ENCODE peak calls at places on chromosomes 5 and 9, in eight cellular contexts. P is epithelial cell of esophagus, Z is tibial nerve, L is stomach, F is ovary, Y is psoas muscle, S is left ventricle myocardium inferior, O is BE2C. J is an unnamed sample.

GRCh38 chr5:79133121-79133656 is 21.6 kb downstream of the BHMT start:
- DNase-seq in S (no peak), L (no peak), Y (no peak), Z (no peak), O (no peak), F (no peak), P (peak), J (peak)

GRCh38 chr9:121447341-121447834 is 52.3 kb downstream of the GGTA1 start:
- DNase-seq in L (no peak), P (no peak), O (no peak), Y (no peak), Z (no peak), F (no peak), S (no peak), J (no peak)

GRCh38 chr9:134138292-134138691 is 2.4 kb downstream of the WDR5 start:
- DNase-seq in L (peak), O (no peak), P (no peak), F (no peak), S (no peak), Z (no peak), Y (no peak), J (no peak)

GRCh38 chr5:170120576-170120975 is 14.9 kb downstream of the FOXI1 start:
- DNase-seq in O (no peak), L (no peak), S (no peak), Z (no peak), P (peak), F (no peak), Y (no peak), J (no peak)

GRCh38 chr9:20479419-20480155 is 142.7 kb downstream of the MLLT3 start:
- DNase-seq in L (no peak), P (peak), O (no peak), Z (no peak), F (no peak), S (no peak), Y (no peak), J (no peak)

GRCh38 chr5:141399555-141400258 is 2.0 kb downstream of the PCDHGB5 start:
- DNase-seq in Z (no peak), O (no peak), P (no peak), F (no peak), L (no peak), S (no peak), Y (no peak), J (no peak)

GRCh38 chr9:109411818-109412352 is 86.2 kb downstream of the PTPN3 start:
- DNase-seq in F (peak), P (peak), O (peak), Z (peak), Y (no peak), S (no peak), L (no peak), J (no peak)

GRCh38 chr9:129682381-129682780 is 16.9 kb downstream of the PRRX2 start:
- DNase-seq in L (no peak), S (no peak), O (no peak), Z (no peak), P (no peak), F (no peak), Y (no peak), J (no peak)

GRCh38 chr9:33818832-33819500 is 2.0 kb downstream of the UBE2R2 start:
- DNase-seq in P (peak), Y (no peak), F (no peak), S (no peak), O (no peak), Z (no peak), L (no peak), J (no peak)

GRCh38 chr5:7673658-7674057 is 177.3 kb downstream of the CFAP90 start:
- DNase-seq in L (no peak), Y (no peak), P (no peak), F (no peak), O (no peak), Z (no peak), S (no peak), J (no peak)

GRCh38 chr9:20524776-20525175 is 97.5 kb downstream of the MLLT3 start:
- DNase-seq in L (no peak), Y (no peak), Z (no peak), O (peak), P (peak), F (no peak), S (no peak), J (no peak)

GRCh38 chr5:123511290-123511647 is 708 bp upstream of the CSNK1G3 start:
- DNase-seq in L (no peak), S (no peak), Z (no peak), P (peak), F (no peak), Y (no peak), O (no peak), J (no peak)

GRCh38 chr9:86344818-86345217 is 9.4 kb downstream of the TUT7 start:
- DNase-seq in L (no peak), P (no peak), F (no peak), Y (no peak), Z (no peak), O (no peak), S (no peak), J (no peak)

GRCh38 chr5:116806879-116807278 is 232.3 kb upstream of the SEMA6A start:
- DNase-seq in Z (no peak), Y (no peak), F (no peak), L (no peak), O (no peak), S (no peak), P (no peak), J (no peak)

GRCh38 chr9:108184009-108184408 is 671.8 kb downstream of the ACTL7B start:
- DNase-seq in P (peak), Z (no peak), L (no peak), Y (no peak), F (no peak), O (no peak), S (no peak), J (no peak)

GRCh38 chr9:125085703-125086477 is 57.4 kb downstream of the SCAI start:
- DNase-seq in Y (no peak), Z (no peak), P (no peak), F (no peak), S (no peak), O (no peak), L (no peak), J (no peak)

GRCh38 chr9:6506571-6506970 is 93.6 kb downstream of the UHRF2 start:
- DNase-seq in O (no peak), P (peak), Y (no peak), F (no peak), S (no peak), Z (no peak), L (no peak), J (no peak)

GRCh38 chr5:2751592-2752021 is at the start of gene IRX2:
- DNase-seq in L (peak), S (peak), O (no peak), F (no peak), P (peak), Y (peak), Z (no peak), J (peak)

DNA sequence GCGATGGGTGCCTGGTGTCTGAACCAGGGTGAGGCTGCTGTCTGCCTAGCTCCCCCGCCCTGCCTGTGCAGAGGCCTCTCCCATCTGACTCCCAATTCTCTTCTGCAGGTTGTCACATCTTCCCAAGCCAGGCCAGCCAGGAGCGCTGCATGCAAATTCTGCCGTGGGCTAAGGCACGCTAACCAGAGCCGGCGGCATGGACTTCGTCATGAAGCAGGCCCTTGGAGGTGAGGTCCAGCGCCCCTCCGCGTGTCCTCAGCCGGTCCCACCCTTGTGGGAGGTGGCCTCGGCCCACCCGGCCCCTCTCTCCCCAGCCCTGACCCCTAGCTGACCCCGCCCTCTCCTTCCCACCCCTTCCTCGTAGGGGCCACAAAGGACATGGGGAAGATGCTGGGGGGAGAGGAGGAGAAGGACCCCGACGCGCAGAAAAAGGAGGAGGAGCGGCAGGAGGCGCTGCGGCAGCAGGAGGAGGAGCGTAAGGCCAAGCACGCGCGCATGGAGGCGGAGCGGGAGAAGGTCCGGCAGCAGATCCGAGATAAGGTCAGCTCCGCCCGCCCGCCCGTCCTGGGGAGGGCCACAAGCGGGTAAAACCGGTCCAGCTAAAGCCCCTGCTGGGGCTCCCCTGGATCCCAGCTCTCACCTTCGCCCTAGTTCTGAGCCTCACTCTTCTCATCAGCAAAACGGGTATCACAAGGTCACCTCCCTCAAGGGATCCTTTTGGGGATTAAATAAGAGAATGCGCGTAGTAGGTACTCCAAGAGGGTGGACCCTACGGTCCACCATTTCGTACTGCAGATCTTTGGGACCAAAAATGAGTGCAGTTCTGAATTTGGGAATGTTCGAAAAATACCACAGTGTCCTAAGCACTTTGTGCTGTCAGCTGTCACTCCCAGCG is 7.4 kb downstream of the CPLX2 start:
- DNase-seq in L (peak), Z (no peak), Y (no peak), S (no peak), O (no peak), F (no peak), P (no peak), J (no peak)
- H3K4me3 ChIP-seq in L (no peak), Z (no peak), Y (no peak), S (no peak), O (no peak), F (no peak), P (no peak), J (no peak)

GRCh38 chr9:74534847-74535246 is 37.7 kb downstream of the RORB start:
- DNase-seq in Y (no peak), Z (no peak), F (no peak), L (no peak), O (no peak), P (no peak), S (no peak), J (no peak)
- TF ChIP-seq CTCF in Y (no peak), Z (no peak), F (no peak), L (no peak), O (no peak), P (no peak), S (no peak), J (no peak)

GRCh38 chr9:35488566-35489312 is 1.2 kb upstream of the RUSC2 start:
- DNase-seq in L (no peak), P (no peak), F (no peak), Y (no peak), S (no peak), Z (no peak), O (no peak), J (no peak)
- H3K4me3 ChIP-seq in L (peak), P (peak), F (peak), Y (peak), S (peak), Z (peak), O (peak), J (peak)

DNA sequence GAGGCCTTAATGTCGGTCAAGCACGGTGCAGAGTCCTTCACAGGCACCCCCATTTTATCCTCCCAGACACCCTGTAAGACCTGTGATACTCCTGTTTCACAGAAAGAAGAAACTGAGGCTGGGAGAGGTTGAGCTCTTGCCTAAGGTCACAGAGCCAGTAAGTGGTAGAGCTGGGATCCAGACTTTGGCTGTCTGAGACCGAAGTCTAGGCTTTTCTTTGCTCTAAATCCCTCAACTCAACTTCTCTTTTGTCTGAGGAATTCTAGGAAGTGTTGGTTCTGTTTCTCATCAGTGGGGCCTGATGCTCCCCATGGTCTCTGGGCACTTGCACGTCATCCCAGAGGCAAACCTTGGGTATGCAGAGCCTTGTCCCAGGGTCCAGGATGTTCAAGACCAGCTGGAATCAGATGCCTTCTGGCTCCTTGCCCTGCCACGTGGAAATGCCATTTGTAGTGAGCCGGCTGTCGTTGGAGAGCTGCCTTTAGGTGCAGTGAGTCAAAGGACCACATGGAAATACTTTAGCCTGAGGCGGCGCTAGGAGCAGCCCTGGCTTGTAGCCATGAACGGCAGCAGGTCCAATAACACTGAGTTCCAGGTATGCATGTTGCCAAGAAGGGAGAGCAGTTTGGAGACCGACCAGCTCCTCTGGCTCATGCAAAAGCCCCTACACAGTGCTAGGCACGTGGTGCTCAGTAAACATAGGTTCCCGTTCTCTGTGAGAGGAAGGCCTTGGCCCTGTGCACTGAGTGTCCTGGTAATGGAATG is 9.2 kb downstream of the DCANP1 start:
- DNase-seq in L (peak), F (no peak), S (peak), O (peak), Z (peak), P (peak), Y (peak), J (peak)
- TF ChIP-seq CTCF in L (no peak), F (no peak), S (peak), O (no peak), Z (no peak), P (no peak), Y (peak), J (peak)

DNA sequence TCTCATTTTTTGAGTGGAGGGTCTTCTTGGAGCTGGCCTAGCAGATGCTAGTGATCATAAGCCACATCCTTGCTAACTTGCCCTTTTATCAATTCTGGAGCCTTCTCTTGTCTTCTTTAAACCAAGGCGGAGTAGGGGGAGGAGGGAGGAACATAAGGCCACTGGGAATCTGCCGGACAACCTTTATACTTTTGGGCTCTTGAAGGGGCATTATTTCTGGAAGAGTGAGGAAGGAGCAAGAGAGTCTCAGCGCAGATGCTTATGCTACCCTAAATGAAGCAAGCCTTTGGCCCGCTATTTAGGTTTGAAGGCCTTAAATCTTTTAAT is 2.0 kb downstream of the TMEFF1 start:
- DNase-seq in S (no peak), Y (no peak), L (no peak), P (no peak), F (no peak), Z (no peak), O (no peak), J (no peak)
- H3K4me3 ChIP-seq in S (no peak), Y (no peak), L (no peak), P (no peak), F (no peak), Z (no peak), O (no peak), J (no peak)

GRCh38 chr5:150989695-150990094 is 30.7 kb upstream of the GPX3 start:
- DNase-seq in Y (no peak), P (no peak), F (no peak), S (no peak), O (peak), L (no peak), Z (no peak), J (no peak)
- TF ChIP-seq CTCF in Y (no peak), P (no peak), F (no peak), S (peak), O (peak), L (no peak), Z (no peak), J (peak)